ENCODE peak calls at places on chromosomes 7 and 10, in five cellular contexts. One of them, this sample, is unnamed.

GRCh38 chr10:130382031-130382430 is 245.8 kb downstream of the GLRX3 start:
- DNase-seq in tibial artery: no peak
- DNase-seq in upper lobe of right lung: no peak
- DNase-seq in transverse colon: no peak
- DNase-seq in cardiac muscle cell: no peak
- DNase-seq in this sample: no peak

GRCh38 chr10:93993414-93993781 is 333 bp upstream of the PLCE1 start:
- DNase-seq in transverse colon: peak; percentile 12
- DNase-seq in upper lobe of right lung: no peak
- DNase-seq in cardiac muscle cell: no peak
- DNase-seq in tibial artery: no peak
- DNase-seq in this sample: no peak

GRCh38 chr7:33886100-33886623 is 19.2 kb upstream of the BMPER start:
- DNase-seq in transverse colon: no peak
- DNase-seq in cardiac muscle cell: no peak
- DNase-seq in upper lobe of right lung: no peak
- DNase-seq in tibial artery: no peak
- DNase-seq in this sample: no peak

GRCh38 chr10:59892697-59893096 is 13.7 kb downstream of the CCDC6 start:
- DNase-seq in upper lobe of right lung: no peak
- DNase-seq in cardiac muscle cell: no peak
- DNase-seq in tibial artery: peak; percentile 82
- DNase-seq in transverse colon: no peak
- DNase-seq in this sample: no peak

GRCh38 chr10:88346151-88346977 is 236.8 kb downstream of the RNLS start:
- DNase-seq in upper lobe of right lung: no peak
- DNase-seq in tibial artery: no peak
- DNase-seq in cardiac muscle cell: no peak
- DNase-seq in transverse colon: no peak
- DNase-seq in this sample: no peak

GRCh38 chr10:98055875-98056516 is 25.6 kb upstream of the CRTAC1 start:
- DNase-seq in upper lobe of right lung: no peak
- DNase-seq in tibial artery: no peak
- DNase-seq in cardiac muscle cell: peak; percentile 30
- DNase-seq in transverse colon: no peak
- DNase-seq in this sample: no peak

GRCh38 chr7:6385110-6385792 is 62.5 kb downstream of the DAGLB start:
- DNase-seq in tibial artery: no peak
- DNase-seq in upper lobe of right lung: no peak
- DNase-seq in transverse colon: no peak
- DNase-seq in cardiac muscle cell: peak; percentile 91
- DNase-seq in this sample: no peak

GRCh38 chr7:105787793-105788192 is 88.6 kb downstream of the ATXN7L1 start:
- DNase-seq in transverse colon: peak; percentile 34
- DNase-seq in tibial artery: no peak
- DNase-seq in cardiac muscle cell: no peak
- DNase-seq in upper lobe of right lung: no peak
- DNase-seq in this sample: no peak

GRCh38 chr7:42151309-42151708 is 85.7 kb downstream of the GLI3 start:
- DNase-seq in upper lobe of right lung: no peak
- DNase-seq in cardiac muscle cell: peak; percentile 34
- DNase-seq in tibial artery: no peak
- DNase-seq in transverse colon: no peak
- DNase-seq in this sample: no peak

GRCh38 chr10:99841746-99842145 is 59.3 kb downstream of the ABCC2 start:
- DNase-seq in upper lobe of right lung: no peak
- DNase-seq in transverse colon: no peak
- DNase-seq in cardiac muscle cell: no peak
- DNase-seq in tibial artery: no peak
- DNase-seq in this sample: no peak

GRCh38 chr7:17130281-17131059 is 168.0 kb upstream of the AHR start:
- DNase-seq in upper lobe of right lung: no peak
- DNase-seq in tibial artery: no peak
- DNase-seq in cardiac muscle cell: peak; percentile 81
- DNase-seq in transverse colon: no peak
- DNase-seq in this sample: no peak

GRCh38 chr10:118472415-118472814 is 123.0 kb downstream of the PRLHR start:
- DNase-seq in tibial artery: no peak
- DNase-seq in cardiac muscle cell: no peak
- DNase-seq in upper lobe of right lung: no peak
- DNase-seq in transverse colon: no peak
- DNase-seq in this sample: no peak

GRCh38 chr7:54788664-54789063 is 29.7 kb upstream of the SEC61G start:
- DNase-seq in upper lobe of right lung: no peak
- DNase-seq in transverse colon: peak; percentile 20
- DNase-seq in cardiac muscle cell: peak; percentile 87
- DNase-seq in tibial artery: no peak
- DNase-seq in this sample: no peak

GRCh38 chr7:84073476-84073875 is 121.1 kb downstream of the SEMA3A start:
- DNase-seq in transverse colon: no peak
- DNase-seq in tibial artery: no peak
- DNase-seq in cardiac muscle cell: peak; percentile 72
- DNase-seq in upper lobe of right lung: no peak
- DNase-seq in this sample: no peak

GRCh38 chr10:77524300-77524711 is 113.3 kb downstream of the KCNMA1 start:
- DNase-seq in cardiac muscle cell: peak; percentile 73
- DNase-seq in transverse colon: no peak
- DNase-seq in tibial artery: no peak
- DNase-seq in upper lobe of right lung: no peak
- DNase-seq in this sample: no peak

DNA sequence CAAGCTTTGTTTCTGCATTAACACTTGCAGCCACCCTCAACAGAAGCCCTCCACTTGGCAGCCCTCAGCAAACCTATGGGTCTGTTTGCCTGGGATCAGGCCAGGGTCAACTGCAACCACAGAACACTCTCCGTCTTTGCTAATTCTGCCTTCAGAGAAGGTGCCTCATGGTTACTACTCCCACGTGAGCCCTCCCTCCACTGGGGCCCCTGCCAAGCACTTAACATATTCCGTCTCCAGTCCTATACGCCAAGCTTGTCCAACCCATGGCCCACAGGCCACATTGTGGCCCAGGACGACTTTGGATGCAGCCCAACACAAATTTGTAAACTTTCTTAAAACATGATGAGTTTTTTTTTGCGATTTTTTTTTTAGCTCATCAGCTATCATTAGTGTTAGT is 54.7 kb downstream of the HSPA12A start:
- DNase-seq in cardiac muscle cell: peak; percentile 49
- DNase-seq in upper lobe of right lung: peak; percentile 33
- DNase-seq in transverse colon: no peak
- DNase-seq in tibial artery: no peak
- DNase-seq in this sample: no peak
- TF ChIP-seq CTCF in cardiac muscle cell: no peak
- TF ChIP-seq CTCF in upper lobe of right lung: no peak
- TF ChIP-seq CTCF in transverse colon: no peak
- TF ChIP-seq CTCF in tibial artery: no peak
- TF ChIP-seq CTCF in this sample: no peak

GRCh38 chr7:155494551-155494950 is 36.6 kb downstream of the EN2 start:
- DNase-seq in tibial artery: no peak
- DNase-seq in upper lobe of right lung: no peak
- DNase-seq in transverse colon: no peak
- DNase-seq in cardiac muscle cell: no peak
- DNase-seq in this sample: no peak
- TF ChIP-seq CTCF in tibial artery: no peak
- TF ChIP-seq CTCF in upper lobe of right lung: no peak
- TF ChIP-seq CTCF in transverse colon: no peak
- TF ChIP-seq CTCF in cardiac muscle cell: no peak
- TF ChIP-seq CTCF in this sample: no peak

DNA sequence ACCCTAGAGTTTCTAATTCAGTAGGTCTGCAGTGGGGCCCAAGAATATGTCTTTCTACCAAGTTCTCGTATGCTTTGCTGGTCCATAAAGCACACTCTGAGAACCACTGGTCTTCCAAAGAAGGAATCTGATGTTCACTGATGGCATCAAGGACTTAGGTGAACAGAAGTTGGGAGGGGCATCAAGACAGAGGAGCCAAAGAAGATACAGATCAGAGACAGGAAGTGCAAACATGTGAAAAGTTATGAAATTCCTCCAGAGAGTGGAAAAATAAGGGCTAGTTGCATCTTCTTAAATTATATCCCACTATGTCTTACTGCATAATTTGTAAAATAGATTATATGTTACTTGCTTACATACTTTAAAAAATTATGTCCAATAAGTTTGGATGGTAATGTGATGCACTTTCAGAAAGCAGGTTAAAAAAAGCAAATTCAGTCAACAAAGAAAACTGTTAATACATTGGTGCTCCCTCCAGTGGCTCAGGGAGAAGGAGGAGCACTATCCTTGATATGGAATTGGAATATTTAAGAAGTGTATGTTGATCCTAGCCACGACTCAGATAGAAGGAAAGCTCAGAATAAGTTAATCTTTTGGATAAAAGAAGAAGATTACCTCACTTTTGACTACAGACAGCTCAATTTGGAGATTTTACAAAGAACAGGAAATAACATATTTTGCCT is 35.8 kb downstream of the CREB3L2 start:
- DNase-seq in transverse colon: no peak
- DNase-seq in tibial artery: no peak
- DNase-seq in upper lobe of right lung: no peak
- DNase-seq in cardiac muscle cell: no peak
- DNase-seq in this sample: no peak
- TF ChIP-seq CTCF in transverse colon: no peak
- TF ChIP-seq CTCF in tibial artery: peak; percentile 20
- TF ChIP-seq CTCF in upper lobe of right lung: no peak
- TF ChIP-seq CTCF in cardiac muscle cell: peak; percentile 22
- TF ChIP-seq CTCF in this sample: no peak

DNA sequence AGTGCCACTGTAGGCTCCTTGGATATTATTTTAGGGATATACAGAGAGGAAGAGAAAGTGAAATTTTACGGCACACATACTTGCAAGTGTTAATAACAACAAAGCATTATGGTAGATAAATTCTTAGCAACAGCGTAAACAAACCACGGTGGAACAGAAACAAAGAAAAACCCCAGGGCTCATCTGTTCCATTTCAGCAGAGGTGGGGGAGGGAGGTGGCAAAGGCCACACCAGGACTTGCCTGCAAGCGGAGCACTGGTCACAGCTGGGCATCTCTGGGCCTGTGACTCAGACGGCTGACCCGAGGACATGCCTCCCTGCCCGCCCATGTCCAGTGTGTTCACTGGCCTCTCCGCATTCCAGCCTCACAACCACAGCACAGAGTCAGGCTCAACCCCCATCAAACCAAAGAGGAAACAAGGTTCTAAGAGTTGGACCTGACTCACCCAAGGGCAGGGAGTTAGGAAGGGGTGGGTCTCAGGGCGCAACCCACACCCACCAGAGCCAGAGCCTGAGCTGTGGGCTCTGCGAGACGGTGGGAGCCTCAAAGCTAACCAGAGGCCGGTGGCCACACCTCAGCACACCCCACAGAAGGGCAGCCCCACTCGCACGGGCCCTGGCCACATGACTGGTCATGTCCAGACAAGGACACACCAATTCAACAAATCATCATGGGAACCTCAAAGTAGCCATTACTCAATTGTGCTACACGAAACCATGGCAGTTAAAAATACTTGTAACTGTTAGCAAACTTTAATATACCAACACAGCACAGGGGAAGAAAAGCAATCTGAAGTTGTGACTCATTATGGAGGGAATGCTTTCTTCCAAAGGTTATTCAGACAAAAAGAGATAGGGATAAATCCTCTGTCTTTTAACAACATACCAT is 10.7 kb downstream of the ESYT2 start:
- DNase-seq in upper lobe of right lung: peak; percentile 89
- DNase-seq in tibial artery: peak; percentile 95
- DNase-seq in transverse colon: peak; percentile 84
- DNase-seq in cardiac muscle cell: peak; percentile 96
- DNase-seq in this sample: peak; percentile 98
- TF ChIP-seq CTCF in upper lobe of right lung: no peak
- TF ChIP-seq CTCF in tibial artery: no peak
- TF ChIP-seq CTCF in transverse colon: no peak
- TF ChIP-seq CTCF in cardiac muscle cell: no peak
- TF ChIP-seq CTCF in this sample: no peak

GRCh38 chr7:99625961-99626360 is 9.2 kb downstream of the ZSCAN25 start:
- DNase-seq in tibial artery: no peak
- DNase-seq in cardiac muscle cell: no peak
- DNase-seq in upper lobe of right lung: no peak
- DNase-seq in transverse colon: no peak
- DNase-seq in this sample: no peak
- TF ChIP-seq CTCF in tibial artery: no peak
- TF ChIP-seq CTCF in cardiac muscle cell: no peak
- TF ChIP-seq CTCF in upper lobe of right lung: no peak
- TF ChIP-seq CTCF in transverse colon: no peak
- TF ChIP-seq CTCF in this sample: no peak

GRCh38 chr10:13201132-13201531 is 33.0 kb downstream of the UCMA start:
- DNase-seq in upper lobe of right lung: no peak
- DNase-seq in cardiac muscle cell: no peak
- DNase-seq in transverse colon: no peak
- DNase-seq in tibial artery: no peak
- DNase-seq in this sample: no peak

GRCh38 chr10:13206091-13206490 is 28.1 kb downstream of the UCMA start:
- DNase-seq in transverse colon: no peak
- DNase-seq in cardiac muscle cell: no peak
- DNase-seq in tibial artery: peak; percentile 38
- DNase-seq in upper lobe of right lung: no peak
- DNase-seq in this sample: no peak

DNA sequence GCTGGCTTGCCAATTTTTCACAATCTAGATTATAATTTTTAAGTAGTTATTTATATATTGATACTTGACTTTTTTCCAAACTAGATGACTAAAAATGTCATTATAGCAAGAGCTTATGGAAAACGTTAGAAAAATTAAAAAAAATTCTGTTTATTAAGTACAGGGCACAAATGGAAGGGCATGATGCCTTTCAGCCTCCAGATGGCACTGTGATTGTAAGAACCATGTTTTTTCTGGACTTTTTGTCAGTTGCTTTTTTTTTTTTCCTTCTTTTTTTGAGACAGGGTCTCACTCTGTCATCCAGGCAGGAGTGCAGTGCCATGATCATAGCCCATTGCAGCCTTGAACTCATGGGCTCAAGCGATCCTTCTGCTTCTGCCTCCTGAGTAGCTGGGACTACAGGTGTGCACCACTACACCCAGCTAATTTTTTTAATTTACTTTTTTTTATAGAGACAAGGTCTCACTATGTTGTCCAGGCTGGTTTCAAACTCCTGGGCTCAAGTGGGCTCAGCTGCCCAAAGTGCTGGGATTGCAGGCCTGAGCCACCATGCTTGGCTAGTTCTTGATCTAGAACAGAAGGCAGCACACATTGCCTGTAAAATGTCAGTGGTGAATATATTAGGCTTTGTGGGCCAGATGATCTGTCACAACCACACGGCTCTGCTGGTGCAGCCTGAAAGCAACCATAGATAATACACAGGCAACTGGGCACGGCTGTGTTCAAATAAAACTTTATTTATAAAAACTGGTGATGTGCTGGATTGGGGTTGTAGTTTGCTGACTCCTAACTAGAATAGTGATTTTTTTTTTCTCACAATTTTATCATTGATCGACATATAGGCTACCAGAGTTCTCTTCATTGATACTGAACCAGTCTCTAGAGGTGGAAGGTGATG is 27.4 kb downstream of the UCMA start:
- DNase-seq in transverse colon: no peak
- DNase-seq in upper lobe of right lung: no peak
- DNase-seq in cardiac muscle cell: peak; percentile 73
- DNase-seq in tibial artery: peak; percentile 5
- DNase-seq in this sample: no peak
- TF ChIP-seq CTCF in transverse colon: peak; percentile 51
- TF ChIP-seq CTCF in upper lobe of right lung: peak; percentile 52
- TF ChIP-seq CTCF in cardiac muscle cell: peak; percentile 65
- TF ChIP-seq CTCF in tibial artery: peak; percentile 24
- TF ChIP-seq CTCF in this sample: peak; percentile 10